ENCODE peak calls at places on chromosomes 6 and 20, in nine cellular contexts. Q, V, G, A, N, J, L, R and Y are unnamed samples.

GRCh38 chr6:77447254-77447653 is 16.0 kb downstream of the HTR1B start:
- DNase-seq in Q (no peak), V (no peak), G (peak; percentile 87), A (no peak), N (no peak), J (peak; percentile 78), L (no peak), R (no peak), Y (no peak)

GRCh38 chr6:40326689-40327404 is 260.3 kb downstream of the LRFN2 start:
- DNase-seq in Q (no peak), V (no peak), G (no peak), A (no peak), N (no peak), J (no peak), L (no peak), R (no peak), Y (no peak)

GRCh38 chr6:41503841-41504525 is 42.2 kb upstream of the FOXP4 start:
- DNase-seq in Q (peak; percentile 66), V (peak; percentile 63), G (peak; percentile 73), A (peak; percentile 12), N (no peak), J (peak; percentile 50), L (no peak), R (no peak), Y (peak; percentile 53)

GRCh38 chr6:91438570-91438969 is 851.7 kb upstream of the MAP3K7 start:
- DNase-seq in Q (no peak), V (no peak), G (peak; percentile 84), A (no peak), N (no peak), J (peak; percentile 75), L (no peak), R (no peak), Y (no peak)

GRCh38 chr20:12435254-12435653 is 517.6 kb downstream of the BTBD3 start:
- DNase-seq in Q (no peak), V (no peak), G (no peak), A (no peak), N (no peak), J (no peak), L (no peak), R (no peak), Y (no peak)

GRCh38 chr6:132344811-132345210 is 56.5 kb downstream of the MOXD1 start:
- DNase-seq in Q (no peak), V (no peak), G (no peak), A (no peak), N (no peak), J (no peak), L (no peak), R (no peak), Y (no peak)

GRCh38 chr6:44706011-44706410 is 318.5 kb downstream of the CDC5L start:
- DNase-seq in Q (no peak), V (no peak), G (no peak), A (no peak), N (no peak), J (no peak), L (no peak), R (no peak), Y (no peak)

GRCh38 chr6:115004204-115004603 is 661.4 kb upstream of the HS3ST5 start:
- DNase-seq in Q (no peak), V (no peak), G (no peak), A (no peak), N (no peak), J (no peak), L (no peak), R (no peak), Y (no peak)

GRCh38 chr6:2990179-2990931 is 9.3 kb upstream of the NQO2 start:
- DNase-seq in Q (no peak), V (peak; percentile 53), G (no peak), A (peak; percentile 40), N (no peak), J (peak; percentile 72), L (peak; percentile 78), R (no peak), Y (no peak)
- TF ChIP-seq POLR2A in Q (no peak), V (no peak), G (no peak), A (no peak), N (no peak), J (no peak), L (peak; percentile 76), R (no peak), Y (no peak)

GRCh38 chr6:27145731-27146455 is 101.6 kb upstream of the PRSS16 start:
- DNase-seq in Q (no peak), V (peak; percentile 90), G (peak; percentile 91), A (peak; percentile 96), N (peak; percentile 90), J (peak; percentile 79), L (peak; percentile 94), R (peak; percentile 80), Y (no peak)
- TF ChIP-seq POLR2A in Q (peak; percentile 58), V (peak; percentile 46), G (peak; percentile 82), A (peak; percentile 50), N (peak; percentile 99), J (peak; percentile 86), L (peak; percentile 54), R (no peak), Y (peak; percentile 98)

GRCh38 chr6:31761343-31761742 is 1.1 kb upstream of the SAPCD1 start:
- DNase-seq in Q (no peak), V (no peak), G (no peak), A (no peak), N (no peak), J (no peak), L (no peak), R (no peak), Y (no peak)

GRCh38 chr6:31763617-31763940 is 1.1 kb downstream of the SAPCD1 start:
- DNase-seq in Q (peak; percentile 59), V (no peak), G (peak; percentile 21), A (no peak), N (no peak), J (peak; percentile 29), L (no peak), R (no peak), Y (no peak)

GRCh38 chr6:31762356-31762755 is at the start of gene SAPCD1:
- DNase-seq in Q (no peak), V (no peak), G (no peak), A (no peak), N (no peak), J (no peak), L (no peak), R (no peak), Y (no peak)

GRCh38 chr6:31764239-31764638 is 1.8 kb downstream of the SAPCD1 start:
- DNase-seq in Q (no peak), V (no peak), G (no peak), A (no peak), N (no peak), J (no peak), L (no peak), R (no peak), Y (no peak)

DNA sequence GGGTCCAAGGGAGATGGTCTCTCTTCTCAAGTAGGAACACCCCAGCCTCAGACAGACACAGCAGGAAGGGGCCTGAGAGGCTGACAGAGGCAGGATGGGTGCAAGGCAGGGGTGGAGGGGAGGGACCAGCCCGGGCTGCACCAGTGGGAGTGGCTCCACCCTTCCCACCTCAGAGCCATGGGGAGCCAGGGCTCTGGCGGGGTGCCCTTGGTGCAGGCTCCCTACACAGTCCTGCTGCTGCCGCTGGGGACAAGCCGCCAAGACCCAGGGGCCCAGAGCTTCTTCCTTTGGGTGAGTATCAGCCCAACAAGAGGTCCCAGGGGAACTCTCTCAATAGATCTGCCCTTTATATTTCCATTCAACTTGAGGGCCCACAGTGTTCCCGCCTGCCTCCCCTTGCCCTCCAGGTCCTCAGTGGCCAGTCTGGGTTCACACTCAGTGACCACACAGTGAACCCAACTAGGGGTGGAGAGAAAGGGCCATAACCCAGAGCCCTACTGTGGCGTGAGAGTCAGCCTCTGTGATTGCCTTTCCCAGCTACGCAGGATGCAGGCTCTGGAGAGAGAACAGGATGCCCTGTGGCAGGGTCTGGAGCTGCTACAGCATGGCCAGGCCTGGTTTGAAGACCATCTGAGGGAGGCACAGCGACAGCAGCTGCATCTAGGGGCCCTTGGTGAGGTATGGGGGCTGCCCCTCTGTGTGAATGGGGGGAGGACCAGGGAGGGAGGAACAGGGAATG is 591 bp downstream of the SAPCD1 start:
- DNase-seq in Q (no peak), V (no peak), G (no peak), A (no peak), N (no peak), J (no peak), L (no peak), R (no peak), Y (no peak)
- TF ChIP-seq POLR2A in Q (no peak), V (no peak), G (no peak), A (no peak), N (no peak), J (no peak), L (no peak), R (no peak), Y (no peak)

GRCh38 chr20:63696311-63696627 is 183 bp upstream of the TNFRSF6B start:
- DNase-seq in Q (peak; percentile 42), V (no peak), G (no peak), A (peak; percentile 74), N (peak; percentile 40), J (no peak), L (no peak), R (no peak), Y (peak; percentile 54)

GRCh38 chr20:63698739-63699465 is 2.5 kb downstream of the TNFRSF6B start:
- DNase-seq in Q (peak; percentile 96), V (peak; percentile 66), G (peak; percentile 94), A (peak; percentile 87), N (peak; percentile 67), J (peak; percentile 90), L (peak; percentile 86), R (peak; percentile 44), Y (peak; percentile 46)

GRCh38 chr20:63696628-63697356 is at the start of gene TNFRSF6B:
- DNase-seq in Q (no peak), V (no peak), G (no peak), A (no peak), N (no peak), J (peak; percentile 45), L (no peak), R (peak; percentile 32), Y (peak; percentile 43)

GRCh38 chr20:63697868-63698545 is 1.6 kb downstream of the TNFRSF6B start:
- DNase-seq in Q (no peak), V (no peak), G (no peak), A (no peak), N (no peak), J (no peak), L (no peak), R (no peak), Y (peak; percentile 22)

DNA sequence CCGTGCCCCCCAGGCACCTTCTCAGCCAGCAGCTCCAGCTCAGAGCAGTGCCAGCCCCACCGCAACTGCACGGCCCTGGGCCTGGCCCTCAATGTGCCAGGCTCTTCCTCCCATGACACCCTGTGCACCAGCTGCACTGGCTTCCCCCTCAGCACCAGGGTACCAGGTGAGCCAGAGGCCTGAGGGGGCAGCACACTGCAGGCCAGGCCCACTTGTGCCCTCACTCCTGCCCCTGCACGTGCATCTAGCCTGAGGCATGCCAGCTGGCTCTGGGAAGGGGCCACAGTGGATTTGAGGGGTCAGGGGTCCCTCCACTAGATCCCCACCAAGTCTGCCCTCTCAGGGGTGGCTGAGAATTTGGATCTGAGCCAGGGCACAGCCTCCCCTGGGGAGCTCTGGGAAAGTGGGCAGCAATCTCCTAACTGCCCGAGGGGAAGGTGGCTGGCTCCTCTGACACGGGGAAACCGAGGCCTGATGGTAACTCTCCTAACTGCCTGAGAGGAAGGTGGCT is 960 bp downstream of the TNFRSF6B start:
- DNase-seq in Q (peak; percentile 38), V (peak; percentile 27), G (no peak), A (no peak), N (no peak), J (no peak), L (no peak), R (no peak), Y (peak; percentile 39)
- TF ChIP-seq POLR2A in Q (no peak), V (no peak), G (no peak), A (no peak), N (no peak), J (no peak), L (no peak), R (no peak), Y (no peak)

GRCh38 chr20:62135573-62136266 is 7.5 kb downstream of the PSMA7 start:
- DNase-seq in Q (no peak), V (no peak), G (no peak), A (no peak), N (no peak), J (no peak), L (no peak), R (no peak), Y (no peak)
- TF ChIP-seq POLR2A in Q (no peak), V (no peak), G (peak; percentile 14), A (no peak), N (no peak), J (no peak), L (no peak), R (no peak), Y (peak; percentile 72)